ENCODE peak calls at places on chromosomes 4 and X, in five cellular contexts. B, V, L, T and S are unnamed samples.

GRCh38 chrX:111100191-111100590 is 4.2 kb downstream of the PAK3 start:
- DNase-seq in B (peak; percentile 77), V (no peak), L (no peak), T (peak; percentile 13), S (peak; percentile 20)

GRCh38 chr4:16443504-16444088 is 217.3 kb upstream of the TAPT1 start:
- DNase-seq in B (peak; percentile 62), V (no peak), L (no peak), T (no peak), S (peak; percentile 42)

GRCh38 chrX:12304261-12304660 is 166.0 kb downstream of the FRMPD4 start:
- DNase-seq in B (no peak), V (no peak), L (no peak), T (no peak), S (no peak)

GRCh38 chr4:119729815-119730643 is 101.4 kb upstream of the PDE5A start:
- DNase-seq in B (no peak), V (no peak), L (no peak), T (no peak), S (no peak)

GRCh38 chr4:113869743-113870375 is 108.3 kb upstream of the CAMK2D start:
- DNase-seq in B (no peak), V (no peak), L (no peak), T (no peak), S (no peak)

GRCh38 chrX:11447418-11447817 is 154.2 kb downstream of the AMELX start:
- DNase-seq in B (no peak), V (no peak), L (no peak), T (no peak), S (no peak)

GRCh38 chr4:15436515-15436914 is 8.7 kb downstream of the C1QTNF7 start:
- DNase-seq in B (no peak), V (no peak), L (no peak), T (no peak), S (peak; percentile 46)

GRCh38 chrX:155534800-155535199 is 76.4 kb upstream of the F8A3 start:
- DNase-seq in B (no peak), V (no peak), L (no peak), T (no peak), S (no peak)

GRCh38 chr4:147777456-147778091 is 45.7 kb downstream of the ARHGAP10 start:
- DNase-seq in B (no peak), V (no peak), L (no peak), T (no peak), S (no peak)

GRCh38 chrX:116342903-116343302 is 93.5 kb upstream of the SLC6A14 start:
- DNase-seq in B (no peak), V (no peak), L (no peak), T (no peak), S (no peak)

GRCh38 chr4:5626916-5627315 is 81.4 kb downstream of the EVC2 start:
- DNase-seq in B (no peak), V (no peak), L (no peak), T (no peak), S (no peak)

GRCh38 chr4:119099227-119099910 is 36.3 kb upstream of the MYOZ2 start:
- DNase-seq in B (no peak), V (no peak), L (no peak), T (no peak), S (no peak)

GRCh38 chr4:21768349-21769310 is 179.9 kb downstream of the KCNIP4 start:
- DNase-seq in B (peak; percentile 33), V (no peak), L (no peak), T (no peak), S (peak; percentile 82)

GRCh38 chrX:43745938-43746721 is 90.0 kb downstream of the MAOA start:
- DNase-seq in B (no peak), V (no peak), L (no peak), T (no peak), S (no peak)

GRCh38 chr4:40040908-40041307 is 15.7 kb upstream of the N4BP2 start:
- DNase-seq in B (no peak), V (no peak), L (no peak), T (no peak), S (no peak)

GRCh38 chrX:69065451-69065850 is 99.8 kb downstream of the PJA1 start:
- DNase-seq in B (no peak), V (no peak), L (peak; percentile 60), T (no peak), S (no peak)

GRCh38 chr4:101346312-101346561 is 1.1 kb downstream of the PPP3CA start:
- DNase-seq in B (peak; percentile 26), V (peak; percentile 30), L (no peak), T (peak; percentile 41), S (no peak)

GRCh38 chrX:31524182-31524581 is 452.3 kb upstream of the FTHL17 start:
- DNase-seq in B (no peak), V (no peak), L (no peak), T (no peak), S (no peak)

GRCh38 chr4:99679204-99679603 is 21.6 kb upstream of the C4orf54 start:
- DNase-seq in B (peak; percentile 22), V (no peak), L (no peak), T (no peak), S (peak; percentile 17)

GRCh38 chrX:133746593-133746992 is 238.8 kb downstream of the GPC3 start:
- DNase-seq in B (no peak), V (no peak), L (no peak), T (no peak), S (no peak)